ENCODE peak calls at places on chromosomes 16 and 17, in nine cellular contexts. L is amniotic stem cell; U is stimulated activated CD8-positive, alpha-beta memory T cell treated with anti-CD3 and anti-CD28 coated beads, Interleukin-12 subunit alpha, Interleukin-12 subunit beta, amount 100 ng/mL, for 4 hours; R is activated CD4-positive, alpha-beta T cell treated with anti-CD3 and anti-CD28 coated beads for 36 hours; T is HFFc6; F is neural progenitor cell; K is ureter; B is NCI-H1417; H is A549. Y is an unnamed sample.

GRCh38 chr17:73546770-73547345 is 97.4 kb downstream of the SDK2 start:
- DNase-seq in U (no peak), H (peak; percentile 40), T (no peak), K (peak; percentile 78), R (peak; percentile 54), L (no peak), B (peak; percentile 28), F (peak; percentile 70), Y (peak; percentile 88)

GRCh38 chr16:70725912-70726828 is 40.3 kb upstream of the MTSS2 start:
- DNase-seq in U (no peak), H (no peak), R (no peak), L (no peak), F (no peak), B (no peak), T (no peak), K (no peak), Y (no peak)

GRCh38 chr16:68658974-68659360 is 13.9 kb downstream of the CDH3 start:
- DNase-seq in F (no peak), H (no peak), L (no peak), T (no peak), K (no peak), U (no peak), R (no peak), B (no peak), Y (no peak)

GRCh38 chr17:78174332-78174869 is 6.0 kb downstream of the SYNGR2 start:
- DNase-seq in F (no peak), H (peak; percentile 56), L (no peak), K (peak; percentile 88), B (no peak), T (no peak), R (no peak), U (no peak), Y (peak; percentile 39)

GRCh38 chr16:26721290-26721689 is 345.4 kb upstream of the C16orf82 start:
- DNase-seq in L (no peak), B (no peak), K (no peak), F (no peak), U (no peak), R (no peak), H (no peak), T (no peak), Y (no peak)

GRCh38 chr17:7560172-7561027 is 1.3 kb upstream of the SENP3 start:
- DNase-seq in H (peak; percentile 78), L (no peak), R (peak; percentile 80), F (peak; percentile 90), T (no peak), B (peak; percentile 28), U (no peak), K (no peak), Y (peak; percentile 80)

GRCh38 chr16:85781685-85782370 is 17.5 kb downstream of the EMC8 start:
- DNase-seq in R (no peak), B (no peak), F (no peak), U (no peak), T (no peak), L (no peak), K (peak; percentile 60), H (no peak), Y (no peak)

GRCh38 chr17:21001111-21001812 is 41.5 kb downstream of the USP22 start:
- DNase-seq in R (no peak), K (no peak), L (no peak), H (no peak), U (no peak), B (no peak), T (no peak), F (no peak), Y (no peak)

GRCh38 chr17:50944054-50944901 is 78.1 kb upstream of the TOB1 start:
- DNase-seq in B (peak; percentile 95), U (peak; percentile 51), R (peak; percentile 88), H (peak; percentile 97), K (peak; percentile 92), L (no peak), F (peak; percentile 75), T (no peak), Y (no peak)

GRCh38 chr17:53629188-53629587 is 193.5 kb upstream of the KIF2B start:
- DNase-seq in T (no peak), B (no peak), L (no peak), R (no peak), U (no peak), H (no peak), K (no peak), F (no peak), Y (no peak)

GRCh38 chr16:49492090-49492801 is 118.6 kb downstream of the C16orf78 start:
- DNase-seq in K (no peak), B (peak; percentile 80), U (peak; percentile 7), H (peak; percentile 15), L (no peak), R (peak; percentile 69), F (peak; percentile 83), T (no peak), Y (no peak)

GRCh38 chr17:12070561-12070960 is 49.9 kb downstream of the MAP2K4 start:
- DNase-seq in H (no peak), L (no peak), T (peak; percentile 92), K (no peak), R (no peak), F (no peak), B (no peak), U (no peak), Y (peak; percentile 32)

GRCh38 chr16:50603206-50604064 is 55.2 kb downstream of the NKD1 start:
- DNase-seq in H (no peak), U (no peak), K (peak; percentile 79), L (no peak), B (no peak), R (no peak), T (peak; percentile 46), F (no peak), Y (peak; percentile 13)

GRCh38 chr17:79476074-79476473 is 134.8 kb downstream of the RBFOX3 start:
- DNase-seq in L (no peak), F (peak; percentile 39), T (no peak), U (no peak), B (no peak), H (no peak), R (no peak), K (no peak), Y (no peak)

GRCh38 chr17:63497708-63498483 is 21.0 kb downstream of the ACE start:
- DNase-seq in T (no peak), B (peak; percentile 12), K (no peak), F (peak; percentile 60), R (peak; percentile 18), U (no peak), H (peak; percentile 45), L (no peak), Y (peak; percentile 35)

GRCh38 chr17:83201206-83202001 is 122.0 kb downstream of the METRNL start:
- DNase-seq in R (peak; percentile 4), B (no peak), F (no peak), H (no peak), U (no peak), L (no peak), K (no peak), T (no peak), Y (no peak)

GRCh38 chr17:38897176-38897575 is 27.3 kb downstream of the LASP1 start:
- DNase-seq in U (no peak), H (no peak), R (no peak), T (no peak), L (no peak), B (no peak), F (no peak), K (no peak), Y (no peak)

GRCh38 chr17:28807925-28808641 is 34.5 kb downstream of the FAM222B start:
- DNase-seq in K (no peak), H (peak; percentile 78), U (no peak), T (peak; percentile 86), F (no peak), R (no peak), B (peak; percentile 25), L (peak; percentile 34), Y (peak; percentile 82)